ENCODE peak calls at places on chromosomes 12 and 14, in five cellular contexts. T is foreskin keratinocyte; A is stimulated activated effector memory CD8-positive, alpha-beta T cell treated with anti-CD3 and anti-CD28 coated beads, Interleukin-12 subunit alpha, Interleukin-12 subunit beta, amount 100 ng/mL, for 72 hours; N is HepG2; B is activated naive CD4-positive, alpha-beta T cell treated with anti-CD3 and anti-CD28 coated beads, Interleukin-2, amount 50 U/mL, for 72 hours. H is an unnamed sample.

GRCh38 chr14:44505588-44505987 is 1.5 kb downstream of the FSCB start:
- ATAC-seq in T (no peak), A (no peak), N (peak), B (no peak), H (no peak)

GRCh38 chr14:69460093-69460701 is 24.3 kb upstream of the PLEKHD1 start:
- ATAC-seq in T (peak), A (peak), N (peak), B (peak), H (peak)

GRCh38 chr12:42094277-42094676 is 50.4 kb downstream of the GXYLT1 start:
- ATAC-seq in T (peak), A (peak), N (no peak), B (peak), H (peak)

GRCh38 chr14:64714432-64715025 is 10.3 kb downstream of the PLEKHG3 start:
- ATAC-seq in T (no peak), A (peak), N (no peak), B (no peak), H (no peak)

GRCh38 chr12:79373896-79374499 is 316.8 kb downstream of the PAWR start:
- ATAC-seq in T (peak), A (no peak), N (peak), B (no peak), H (no peak)

GRCh38 chr12:27083861-27084271 is 1.5 kb upstream of the C12orf71 start:
- ATAC-seq in T (no peak), A (no peak), N (no peak), B (no peak), H (no peak)

GRCh38 chr14:105605501-105606304 is 79.3 kb downstream of the TMEM121 start:
- ATAC-seq in T (no peak), A (no peak), N (no peak), B (no peak), H (no peak)

GRCh38 chr14:52080817-52081755 is 12.2 kb upstream of the NID2 start:
- ATAC-seq in T (peak), A (no peak), N (no peak), B (no peak), H (no peak)

GRCh38 chr12:52245962-52246577 is 13.0 kb downstream of the KRT7 start:
- ATAC-seq in T (no peak), A (no peak), N (no peak), B (no peak), H (no peak)

GRCh38 chr12:68529869-68530268 is 80.8 kb upstream of the RAP1B start:
- ATAC-seq in T (no peak), A (no peak), N (no peak), B (no peak), H (no peak)

GRCh38 chr12:52050771-52051541 is at the start of gene NR4A1:
- ATAC-seq in T (peak), A (peak), N (peak), B (peak), H (peak)

GRCh38 chr12:77845831-77846230 is 15.1 kb downstream of the NAV3 start:
- ATAC-seq in T (peak), A (no peak), N (no peak), B (no peak), H (no peak)

GRCh38 chr12:22310712-22311111 is 23.8 kb downstream of the ST8SIA1 start:
- ATAC-seq in T (no peak), A (no peak), N (no peak), B (no peak), H (no peak)

GRCh38 chr14:66114071-66114470 is 372.1 kb upstream of the CCDC196 start:
- ATAC-seq in T (no peak), A (no peak), N (no peak), B (no peak), H (no peak)

GRCh38 chr14:75267141-75267601 is 11.5 kb upstream of the FOS start:
- ATAC-seq in T (no peak), A (no peak), N (peak), B (no peak), H (no peak)

GRCh38 chr12:2477009-2477766 is 317.6 kb upstream of the FKBP4 start:
- ATAC-seq in T (no peak), A (peak), N (no peak), B (peak), H (no peak)

GRCh38 chr14:74654931-74655330 is 42.9 kb upstream of the LTBP2 start:
- ATAC-seq in T (no peak), A (no peak), N (no peak), B (no peak), H (no peak)

GRCh38 chr12:12616512-12617275 is 5.0 kb downstream of the CREBL2 start:
- ATAC-seq in T (no peak), A (peak), N (no peak), B (peak), H (no peak)

GRCh38 chr14:35766036-35766699 is 42.9 kb downstream of the RALGAPA1 start:
- ATAC-seq in T (no peak), A (no peak), N (peak), B (no peak), H (no peak)

GRCh38 chr12:108576660-108577234 is 14.4 kb downstream of the ISCU start:
- ATAC-seq in T (no peak), A (no peak), N (no peak), B (no peak), H (no peak)

GRCh38 chr12:98425859-98426258 is 89.5 kb upstream of the TMPO start:
- ATAC-seq in T (no peak), A (no peak), N (no peak), B (no peak), H (no peak)

GRCh38 chr14:71532790-71533189 is 399.4 kb upstream of the RGS6 start:
- ATAC-seq in T (no peak), A (no peak), N (no peak), B (no peak), H (no peak)

GRCh38 chr14:100129161-100129589 is 30.3 kb downstream of the DEGS2 start:
- ATAC-seq in T (no peak), A (no peak), N (no peak), B (no peak), H (peak)

GRCh38 chr12:132597333-132598283 is 12.8 kb downstream of the LRCOL1 start:
- ATAC-seq in T (no peak), A (peak), N (no peak), B (no peak), H (no peak)

GRCh38 chr12:53053223-53054111 is 3.6 kb downstream of the TNS2 start:
- ATAC-seq in T (peak), A (peak), N (peak), B (peak), H (peak)

GRCh38 chr12:74906224-74906623 is 303.4 kb downstream of the KCNC2 start:
- ATAC-seq in T (no peak), A (no peak), N (peak), B (no peak), H (no peak)

GRCh38 chr12:124498178-124498869 is 69.1 kb downstream of the NCOR2 start:
- ATAC-seq in T (no peak), A (no peak), N (no peak), B (no peak), H (no peak)

GRCh38 chr14:29846339-29847129 is 81.1 kb downstream of the PRKD1 start:
- ATAC-seq in T (peak), A (no peak), N (no peak), B (no peak), H (no peak)

GRCh38 chr12:104480826-104481457 is 24.2 kb downstream of the CHST11 start:
- ATAC-seq in T (peak), A (no peak), N (no peak), B (no peak), H (no peak)

GRCh38 chr12:121423682-121424631 is 24.0 kb downstream of the RNF34 start:
- ATAC-seq in T (no peak), A (no peak), N (no peak), B (no peak), H (no peak)

GRCh38 chr12:64053117-64053516 is 169.0 kb downstream of the KICS2 start:
- ATAC-seq in T (no peak), A (no peak), N (no peak), B (no peak), H (no peak)

GRCh38 chr14:102248121-102248520 is 56.8 kb downstream of the MOK start:
- ATAC-seq in T (no peak), A (no peak), N (no peak), B (no peak), H (no peak)

GRCh38 chr12:3680919-3681594 is 71.9 kb downstream of the CRACR2A start:
- ATAC-seq in T (no peak), A (no peak), N (peak), B (no peak), H (no peak)

GRCh38 chr12:15581006-15581405 is 208.2 kb downstream of the EPS8 start:
- ATAC-seq in T (no peak), A (no peak), N (peak), B (no peak), H (no peak)

GRCh38 chr14:61502459-61503093 is 181.2 kb downstream of the PRKCH start:
- ATAC-seq in T (peak), A (peak), N (no peak), B (peak), H (peak)

GRCh38 chr14:90943367-90943766 is 117.1 kb downstream of the RPS6KA5 start:
- ATAC-seq in T (no peak), A (no peak), N (no peak), B (no peak), H (peak)

H was measured in esophagus mucosa.